ENCODE peak calls at places on chromosome 17, in eight cellular contexts. U is AG08395, F is NAMALWA, X is PC-3, N is KBM-7, J is dorsolateral prefrontal cortex, S is sigmoid colon, D is kidney. A is an unnamed sample.
A peak's percentile ranks its signal among the peaks of the same experiment; 100 is the strongest.

GRCh38 chr17:58412910-58413630 is 4.3 kb downstream of the RNF43 start:
- DNase-seq in U (no peak), F (no peak), X (peak; percentile 67), N (no peak), J (no peak), S (no peak), D (no peak), A (no peak)

GRCh38 chr17:81330884-81331245 is 35.8 kb upstream of the SLC38A10 start:
- DNase-seq in U (no peak), F (no peak), X (no peak), N (no peak), J (no peak), S (no peak), D (no peak), A (no peak)

GRCh38 chr17:5747964-5748363 is 163.7 kb upstream of the NLRP1 start:
- DNase-seq in U (no peak), F (no peak), X (no peak), N (no peak), J (no peak), S (no peak), D (no peak), A (no peak)

GRCh38 chr17:71472809-71473789 is 647.7 kb upstream of the SOX9 start:
- DNase-seq in U (peak; percentile 67), F (peak; percentile 62), X (peak; percentile 87), N (peak; percentile 51), J (no peak), S (no peak), D (no peak), A (peak; percentile 69)

GRCh38 chr17:61323696-61324539 is 75.7 kb upstream of the TBX2 start:
- DNase-seq in U (no peak), F (no peak), X (no peak), N (no peak), J (no peak), S (no peak), D (no peak), A (no peak)

GRCh38 chr17:31918701-31919128 is 17.2 kb upstream of the UTP6 start:
- DNase-seq in U (no peak), F (no peak), X (no peak), N (no peak), J (no peak), S (no peak), D (no peak), A (no peak)

GRCh38 chr17:31738488-31738887 is 120.6 kb downstream of the COPRS start:
- DNase-seq in U (no peak), F (no peak), X (no peak), N (no peak), J (no peak), S (no peak), D (no peak), A (no peak)

GRCh38 chr17:45092932-45093430 is 31.9 kb downstream of the NMT1 start:
- DNase-seq in U (peak; percentile 99), F (no peak), X (peak; percentile 98), N (no peak), J (peak; percentile 95), S (peak; percentile 97), D (peak; percentile 93), A (no peak)

GRCh38 chr17:1648582-1649115 is 1.0 kb downstream of the RILP start:
- DNase-seq in U (peak; percentile 99), F (peak; percentile 88), X (peak; percentile 94), N (peak; percentile 95), J (peak; percentile 92), S (peak; percentile 97), D (peak; percentile 98), A (peak; percentile 98)

GRCh38 chr17:55215711-55216110 is 49.0 kb upstream of the HLF start:
- DNase-seq in U (no peak), F (no peak), X (no peak), N (no peak), J (no peak), S (no peak), D (no peak), A (no peak)